ENCODE peak calls at places on chromosomes 12 and 14, in six cellular contexts. L is NT2/D1, T is HepG2, Y is SK-N-SH, M is K562, E is H1. N is an unnamed sample.

GRCh38 chr14:68195126-68195525 is 375.5 kb downstream of the RAD51B start:
- DNase-seq in L (peak; percentile 18), T (peak; percentile 80), Y (no peak), M (no peak), E (no peak), N (no peak)

GRCh38 chr14:34368971-34369665 is 92.9 kb downstream of the SPTSSA start:
- DNase-seq in L (no peak), T (no peak), Y (no peak), M (no peak), E (no peak), N (no peak)

GRCh38 chr12:115223322-115223721 is 539.3 kb upstream of the TBX3 start:
- DNase-seq in L (no peak), T (peak; percentile 14), Y (no peak), M (no peak), E (no peak), N (no peak)

GRCh38 chr14:88614218-88614907 is 51.5 kb downstream of the ZC3H14 start:
- DNase-seq in L (no peak), T (no peak), Y (no peak), M (no peak), E (no peak), N (no peak)

GRCh38 chr12:127550271-127550670 is 716.7 kb upstream of the TMEM132C start:
- DNase-seq in L (no peak), T (no peak), Y (no peak), M (no peak), E (no peak), N (no peak)

GRCh38 chr12:111057726-111058125 is 137.3 kb upstream of the MYL2 start:
- DNase-seq in L (no peak), T (no peak), Y (peak; percentile 80), M (no peak), E (no peak), N (no peak)

GRCh38 chr14:70642313-70643235 is 858 bp downstream of the TTC9 start:
- DNase-seq in L (no peak), T (no peak), Y (peak; percentile 77), M (no peak), E (no peak), N (no peak)

GRCh38 chr14:81314443-81315175 is 85.5 kb downstream of the STON2 start:
- DNase-seq in L (no peak), T (no peak), Y (no peak), M (no peak), E (no peak), N (no peak)

GRCh38 chr12:59086124-59086523 is 165.8 kb upstream of the LRIG3 start:
- DNase-seq in L (no peak), T (no peak), Y (no peak), M (no peak), E (no peak), N (no peak)

GRCh38 chr14:33563492-33563891 is 387.4 kb downstream of the EGLN3 start:
- DNase-seq in L (no peak), T (no peak), Y (no peak), M (no peak), E (no peak), N (no peak)

GRCh38 chr14:105070760-105071137 is 5.5 kb upstream of the GPR132 start:
- DNase-seq in L (no peak), T (no peak), Y (no peak), M (no peak), E (no peak), N (no peak)

GRCh38 chr14:61503167-61503801 is 181.9 kb downstream of the PRKCH start:
- DNase-seq in L (no peak), T (no peak), Y (no peak), M (no peak), E (no peak), N (no peak)

GRCh38 chr14:76386922-76387782 is 11.2 kb downstream of the ESRRB start:
- DNase-seq in L (peak; percentile 42), T (peak; percentile 57), Y (peak; percentile 90), M (peak; percentile 76), E (peak; percentile 95), N (peak; percentile 37)

DNA sequence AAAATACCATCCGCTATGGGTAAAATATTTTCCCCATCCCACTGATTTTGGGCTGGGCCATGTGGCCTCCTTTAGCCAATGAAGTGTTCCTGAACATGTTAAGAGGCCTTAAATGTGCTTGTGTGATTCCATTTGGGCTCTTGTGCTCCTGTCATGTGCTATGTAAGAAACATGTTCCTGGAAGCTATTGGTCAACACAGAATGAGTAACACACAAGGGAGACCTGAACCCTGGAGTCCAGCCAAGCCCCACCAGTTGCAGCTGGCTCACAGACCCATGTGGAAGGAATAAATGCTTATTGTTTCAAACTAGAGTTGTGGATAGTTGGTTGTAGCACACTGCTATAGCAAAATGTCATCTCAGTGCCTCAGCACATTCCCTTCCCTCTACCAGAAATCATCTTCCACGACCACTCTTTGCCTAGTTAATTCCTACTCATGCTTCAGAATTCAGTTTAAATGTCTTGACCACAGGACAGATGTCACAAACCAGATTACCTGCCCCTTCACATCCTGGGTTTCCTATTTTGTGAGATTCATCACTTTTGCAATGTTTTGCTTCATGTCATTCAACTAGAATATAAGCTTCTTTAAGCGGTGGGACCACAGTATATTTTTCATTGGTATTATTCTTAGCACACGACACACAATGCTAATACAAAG is 217.3 kb upstream of the EEA1 start:
- DNase-seq in L (no peak), T (no peak), Y (no peak), M (no peak), E (no peak), N (no peak)
- TF ChIP-seq YY1 in L (no peak), T (no peak), Y (no peak), M (no peak), E (no peak), N (no peak)

DNA sequence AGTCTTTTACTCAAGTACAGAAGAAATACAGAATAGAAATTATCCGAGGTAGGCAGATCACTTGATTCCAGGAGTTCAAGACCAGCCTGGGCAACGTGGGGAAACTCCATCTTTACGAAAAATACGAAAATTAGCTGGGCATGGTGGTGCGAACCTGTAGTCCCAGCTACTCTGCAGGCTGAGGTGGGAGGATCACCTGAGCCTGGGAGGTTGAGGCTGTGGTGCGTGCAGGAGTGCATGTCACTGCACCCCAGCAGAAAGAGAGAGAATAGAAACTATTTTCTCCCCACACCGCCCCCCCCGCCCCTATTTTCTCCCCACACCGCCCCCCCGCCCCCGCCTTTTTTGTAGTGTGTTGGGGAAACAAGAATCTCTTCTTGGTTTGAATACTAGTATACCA is 2.2 kb downstream of the DNM1L start:
- DNase-seq in L (no peak), T (no peak), Y (no peak), M (no peak), E (peak; percentile 17), N (no peak)
- TF ChIP-seq YY1 in L (no peak), T (no peak), Y (no peak), M (no peak), E (no peak), N (no peak)

DNA sequence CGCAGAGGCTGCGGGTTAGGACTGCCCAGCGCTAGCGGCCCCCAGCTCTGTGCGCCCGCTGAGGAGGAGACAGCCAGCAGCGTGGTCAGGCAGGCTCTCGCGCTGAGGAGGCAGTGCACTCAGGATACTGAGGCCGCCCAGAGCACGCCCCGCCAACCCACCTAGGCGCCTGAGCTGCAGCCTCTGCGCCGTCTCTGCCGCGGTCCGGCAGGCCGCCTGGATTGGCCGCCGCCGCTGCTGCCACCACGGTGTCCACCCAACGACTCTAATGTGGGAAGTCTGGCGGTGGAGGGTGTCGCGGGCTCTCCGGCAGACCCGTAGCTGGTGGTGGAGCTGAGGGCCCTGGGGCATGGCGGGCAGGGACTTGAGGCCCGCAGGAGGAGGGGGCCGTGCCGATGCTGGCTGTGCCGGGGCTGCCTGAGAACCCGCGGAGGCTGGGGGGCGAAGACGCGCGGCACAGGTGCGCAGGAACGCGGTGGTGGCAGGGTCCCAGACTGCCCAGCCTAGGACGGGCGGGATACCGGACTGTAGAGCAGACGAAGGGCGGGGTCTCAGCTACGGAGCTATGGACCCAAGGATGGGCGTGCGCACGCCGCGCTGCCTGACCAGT is 69.9 kb downstream of the ASCL4 start:
- DNase-seq in L (peak; percentile 13), T (no peak), Y (peak; percentile 85), M (no peak), E (peak; percentile 72), N (no peak)
- TF ChIP-seq YY1 in L (no peak), T (no peak), Y (no peak), M (no peak), E (no peak), N (no peak)

DNA sequence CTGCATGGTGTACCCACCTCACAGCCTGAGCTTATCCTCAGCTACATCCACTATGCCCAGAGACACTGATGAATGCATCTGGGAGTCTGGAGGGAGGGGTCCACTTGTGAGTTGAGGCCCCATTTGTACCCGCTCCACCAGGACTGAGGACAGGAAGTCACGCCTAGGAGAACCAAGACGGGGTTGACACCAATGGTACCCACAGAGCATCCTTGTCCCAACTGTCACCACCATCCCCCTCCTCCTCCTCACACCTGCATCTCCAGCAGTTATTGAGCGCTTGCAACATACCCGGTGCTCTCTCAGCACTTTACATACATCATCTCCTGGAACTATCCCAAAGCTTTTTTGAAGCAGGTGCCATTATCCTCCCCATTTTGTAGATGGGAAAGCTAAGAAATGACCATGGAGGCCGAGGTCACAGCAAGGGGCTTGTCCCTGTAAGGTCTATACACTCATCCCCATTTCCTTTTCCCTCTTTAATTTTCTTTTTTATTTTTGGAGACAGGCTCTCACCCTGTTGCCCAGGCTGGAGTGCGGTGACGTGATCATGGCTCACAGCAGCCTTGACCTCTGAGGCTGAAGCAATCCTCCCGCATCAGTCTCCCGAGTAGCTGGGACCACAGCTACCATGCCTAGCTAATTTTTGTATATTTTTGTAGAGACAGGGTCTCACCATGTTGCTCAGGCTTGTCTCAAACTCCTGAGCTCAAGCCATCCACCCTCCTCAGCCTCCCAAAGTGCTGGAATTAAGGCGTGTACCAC is 31.7 kb downstream of the DGLUCY start:
- DNase-seq in L (no peak), T (no peak), Y (no peak), M (no peak), E (no peak), N (no peak)
- TF ChIP-seq YY1 in L (no peak), T (no peak), Y (no peak), M (no peak), E (no peak), N (no peak)

GRCh38 chr12:30200864-30201263 is 417.1 kb upstream of the TMTC1 start:
- DNase-seq in L (no peak), T (no peak), Y (peak; percentile 46), M (no peak), E (peak; percentile 61), N (no peak)
- TF ChIP-seq YY1 in L (no peak), T (no peak), Y (no peak), M (no peak), E (no peak), N (no peak)

DNA sequence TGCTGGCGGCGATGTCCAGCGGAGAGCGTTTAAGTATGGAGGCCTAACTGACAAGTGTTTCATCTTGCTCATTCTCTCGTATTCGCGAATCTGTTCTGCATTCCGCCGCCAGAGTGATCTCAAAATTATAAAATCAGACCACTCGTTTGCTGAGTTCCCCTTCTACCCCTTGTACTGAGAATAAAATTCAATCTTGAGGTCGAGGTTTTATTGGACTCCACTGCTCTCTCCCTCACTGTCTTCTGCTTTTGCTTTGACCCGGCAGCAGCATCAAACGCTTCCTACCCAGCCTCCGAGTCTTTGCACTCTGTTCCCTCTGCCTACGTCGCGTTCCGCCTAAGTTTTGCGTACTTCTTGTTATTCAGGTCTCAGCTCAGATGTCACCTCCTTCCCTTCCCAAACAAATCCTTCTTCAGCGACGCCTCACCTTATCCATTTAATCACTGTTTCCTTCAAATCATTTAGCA is 462 bp downstream of the KNTC1 start:
- DNase-seq in L (no peak), T (no peak), Y (peak; percentile 12), M (peak; percentile 15), E (no peak), N (no peak)
- TF ChIP-seq YY1 in L (no peak), T (no peak), Y (no peak), M (no peak), E (no peak), N (no peak)